ENCODE peak calls at places on chromosomes 13 and 19, in ten cellular contexts. K is cardiac fibroblast, F is fibroblast of mammary gland, M is cardiac muscle cell, S is aorta, T is H1, N is uterus, R is heart right ventricle, Z is ascending aorta, V is neural progenitor cell. Q is an unnamed sample.

GRCh38 chr13:44219808-44220544 is 153.6 kb upstream of the SERP2 start:
- DNase-seq in K (peak; percentile 74), F (peak; percentile 63), M (no peak), S (no peak), T (no peak), N (no peak), R (no peak), Z (no peak), V (no peak), Q (no peak)

GRCh38 chr19:48772503-48772953 is 17.2 kb downstream of the FGF21 start:
- DNase-seq in K (no peak), F (peak; percentile 34), M (no peak), S (no peak), T (no peak), N (no peak), R (peak; percentile 55), Z (no peak), V (no peak), Q (no peak)

GRCh38 chr19:43634516-43634876 is 5.2 kb downstream of the CADM4 start:
- DNase-seq in K (no peak), F (no peak), M (no peak), S (no peak), T (peak; percentile 53), N (no peak), R (no peak), Z (no peak), V (peak; percentile 37), Q (no peak)

GRCh38 chr13:57823704-57824103 is 192.2 kb downstream of the PCDH17 start:
- DNase-seq in K (no peak), F (no peak), M (no peak), S (no peak), T (no peak), N (no peak), R (no peak), Z (no peak), V (no peak), Q (no peak)

GRCh38 chr13:20964904-20965303 is 62.4 kb upstream of the XPO4 start:
- DNase-seq in K (peak; percentile 32), F (peak; percentile 38), M (no peak), S (no peak), T (no peak), N (no peak), R (no peak), Z (no peak), V (no peak), Q (no peak)

GRCh38 chr13:110245421-110245899 is 61.5 kb downstream of the COL4A1 start:
- DNase-seq in K (peak; percentile 59), F (peak; percentile 85), M (no peak), S (no peak), T (peak; percentile 43), N (peak; percentile 26), R (no peak), Z (no peak), V (no peak), Q (no peak)

GRCh38 chr13:28185256-28185655 is 46.9 kb downstream of the PAN3 start:
- DNase-seq in K (peak; percentile 4), F (no peak), M (no peak), S (no peak), T (no peak), N (no peak), R (no peak), Z (no peak), V (no peak), Q (no peak)

GRCh38 chr13:31111136-31111535 is 50.6 kb downstream of the HSPH1 start:
- DNase-seq in K (peak; percentile 23), F (peak; percentile 37), M (no peak), S (no peak), T (no peak), N (no peak), R (no peak), Z (no peak), V (no peak), Q (no peak)

GRCh38 chr19:5407356-5407755 is 47.9 kb upstream of the ZNRF4 start:
- DNase-seq in K (peak; percentile 46), F (peak; percentile 47), M (no peak), S (no peak), T (no peak), N (no peak), R (no peak), Z (no peak), V (peak; percentile 49), Q (peak; percentile 10)

GRCh38 chr13:99896712-99897440 is 74.7 kb downstream of the ZIC5 start:
- DNase-seq in K (no peak), F (no peak), M (no peak), S (no peak), T (no peak), N (no peak), R (no peak), Z (no peak), V (no peak), Q (no peak)

GRCh38 chr13:99894835-99895427 is 76.6 kb downstream of the ZIC5 start:
- DNase-seq in K (peak; percentile 9), F (no peak), M (no peak), S (no peak), T (no peak), N (no peak), R (no peak), Z (no peak), V (peak; percentile 39), Q (no peak)

GRCh38 chr13:99894105-99894504 is 77.5 kb downstream of the ZIC5 start:
- DNase-seq in K (no peak), F (no peak), M (no peak), S (no peak), T (no peak), N (no peak), R (no peak), Z (no peak), V (no peak), Q (no peak)

GRCh38 chr13:99895428-99895998 is 76.1 kb downstream of the ZIC5 start:
- DNase-seq in K (no peak), F (no peak), M (no peak), S (no peak), T (no peak), N (no peak), R (no peak), Z (no peak), V (peak; percentile 29), Q (no peak)

DNA sequence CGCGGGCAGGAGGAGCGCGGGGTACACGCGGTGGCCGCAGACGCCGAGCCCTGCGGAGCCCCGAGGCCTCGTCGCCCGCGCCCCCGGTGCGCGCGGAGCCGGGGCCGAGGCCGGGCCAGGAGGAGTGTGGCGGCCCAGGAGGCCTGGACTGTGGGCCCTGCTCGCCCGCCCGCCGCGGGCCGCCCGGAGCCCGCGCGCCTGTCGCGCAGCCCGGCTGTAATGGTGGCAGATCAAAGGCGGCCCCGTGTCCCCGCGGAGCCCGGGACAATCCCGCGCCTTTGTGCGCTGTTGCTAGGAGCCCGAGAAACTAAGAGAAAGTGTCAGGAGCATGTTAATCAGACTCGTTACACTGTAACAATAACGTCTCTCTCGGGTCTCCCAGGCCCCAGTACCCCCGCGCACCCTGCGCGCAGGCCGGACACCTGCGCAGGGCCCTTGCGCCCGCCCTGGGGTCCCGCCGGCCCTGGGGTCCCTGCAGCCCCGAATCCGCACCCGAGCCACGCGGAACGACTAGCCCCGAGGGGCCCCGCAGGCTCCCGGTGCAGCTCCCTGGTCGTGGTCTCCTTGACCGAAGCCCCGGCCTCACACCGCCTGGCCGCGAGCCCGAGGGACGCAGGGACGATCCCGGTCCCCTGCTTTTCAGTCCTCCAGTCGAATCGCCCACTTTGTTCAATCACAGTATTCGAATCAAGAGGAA is 75.4 kb downstream of the ZIC5 start:
- DNase-seq in K (no peak), F (no peak), M (no peak), S (no peak), T (peak; percentile 65), N (no peak), R (no peak), Z (no peak), V (peak; percentile 80), Q (no peak)
- H3K4me3 ChIP-seq in K (no peak overlapping the region), F (no peak overlapping the region), M (no peak overlapping the region), S (peak overlapping the region; percentile 0), T (peak overlapping the region; percentile 25), N (no peak overlapping the region), R (peak overlapping the region; percentile 42), Z (peak overlapping the region; percentile 54), V (peak overlapping the region; percentile 31), Q (no peak overlapping the region)

DNA sequence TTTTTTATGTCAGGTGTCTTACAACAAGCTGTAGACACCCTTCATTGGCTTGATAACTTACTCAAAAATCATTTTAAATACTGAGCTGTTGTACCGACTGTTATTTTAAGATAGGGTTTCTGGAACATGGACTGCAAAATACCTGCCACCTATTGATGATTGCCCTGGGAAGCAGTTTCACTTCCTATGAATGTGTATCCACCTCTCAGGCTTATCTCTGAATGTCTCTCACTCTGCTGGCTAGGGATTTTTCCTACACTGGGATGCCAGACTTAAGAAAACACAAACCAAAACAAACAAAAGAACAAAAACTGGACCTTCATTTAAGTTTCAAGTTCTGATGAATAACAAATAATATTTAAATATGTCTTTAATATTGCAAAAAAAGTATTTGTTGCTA is 663.7 kb downstream of the EFNB2 start:
- DNase-seq in K (no peak), F (no peak), M (peak; percentile 5), S (no peak), T (no peak), N (no peak), R (no peak), Z (no peak), V (no peak), Q (no peak)
- H3K4me3 ChIP-seq in K (no peak overlapping the region), F (no peak overlapping the region), M (no peak overlapping the region), S (no peak overlapping the region), T (no peak overlapping the region), N (no peak overlapping the region), R (no peak overlapping the region), Z (no peak overlapping the region), V (no peak overlapping the region), Q (no peak overlapping the region)

GRCh38 chr13:22079961-22080360 is 409.1 kb downstream of the FGF9 start:
- DNase-seq in K (no peak), F (no peak), M (no peak), S (no peak), T (no peak), N (no peak), R (no peak), Z (no peak), V (no peak), Q (no peak)
- H3K4me3 ChIP-seq in K (no peak overlapping the region), F (no peak overlapping the region), M (no peak overlapping the region), S (no peak overlapping the region), T (no peak overlapping the region), N (no peak overlapping the region), R (no peak overlapping the region), Z (no peak overlapping the region), V (no peak overlapping the region), Q (no peak overlapping the region)

GRCh38 chr13:77544765-77545316 is 9.3 kb downstream of the SCEL start:
- DNase-seq in K (no peak), F (no peak), M (no peak), S (no peak), T (no peak), N (no peak), R (no peak), Z (no peak), V (no peak), Q (no peak)
- H3K4me3 ChIP-seq in K (no peak overlapping the region), F (no peak overlapping the region), M (no peak overlapping the region), S (no peak overlapping the region), T (no peak overlapping the region), N (no peak overlapping the region), R (no peak overlapping the region), Z (no peak overlapping the region), V (no peak overlapping the region), Q (no peak overlapping the region)

Q was measured in Jurkat, Clone E6-1.